ENCODE peak calls at places on chromosomes 3 and 15, in six cellular contexts. E is tibial nerve, W is hepatocyte, X is cardiac muscle cell, A is psoas muscle, C is H9. Y is an unnamed sample. For H3K27me3, the result is how much of the 10 kb centered on the place peaks cover.

GRCh38 chr15:62087671-62088360 is 21.0 kb downstream of the C2CD4A start:
- DNase-seq in E (no peak), W (peak), X (peak), A (no peak), C (no peak), Y (no peak)

GRCh38 chr3:195162033-195162669 is 108.8 kb downstream of the XXYLT1 start:
- DNase-seq in E (no peak), W (no peak), X (no peak), A (no peak), C (no peak), Y (no peak)

GRCh38 chr3:20023663-20024417 is 11.8 kb upstream of the PP2D1 start:
- DNase-seq in E (no peak), W (peak), X (peak), A (no peak), C (no peak), Y (no peak)

GRCh38 chr3:24264748-24265158 is 229.9 kb downstream of the THRB start:
- DNase-seq in E (no peak), W (peak), X (peak), A (no peak), C (no peak), Y (no peak)

GRCh38 chr3:128487813-128488635 is 5.0 kb downstream of the GATA2 start:
- DNase-seq in E (peak), W (peak), X (peak), A (peak), C (peak), Y (no peak)

GRCh38 chr15:28096720-28097431 is 2.2 kb downstream of the OCA2 start:
- DNase-seq in E (no peak), W (peak), X (no peak), A (no peak), C (peak), Y (no peak)

GRCh38 chr15:63597033-63597790 is at the start of gene FBXL22:
- DNase-seq in E (no peak), W (peak), X (peak), A (no peak), C (peak), Y (no peak)

GRCh38 chr3:81496407-81497104 is 264.9 kb downstream of the GBE1 start:
- DNase-seq in E (no peak), W (no peak), X (no peak), A (no peak), C (no peak), Y (no peak)

GRCh38 chr3:78659386-78659987 is 1108.3 kb downstream of the ROBO1 start:
- DNase-seq in E (peak), W (peak), X (peak), A (no peak), C (no peak), Y (no peak)

GRCh38 chr15:78620021-78620838 is 566 bp downstream of the CHRNA3 start:
- DNase-seq in E (no peak), W (peak), X (peak), A (no peak), C (peak), Y (no peak)

GRCh38 chr3:54374214-54374855 is 252.0 kb downstream of the CACNA2D3 start:
- DNase-seq in E (no peak), W (peak), X (peak), A (no peak), C (peak), Y (no peak)

GRCh38 chr15:85929786-85930185 is 135.1 kb upstream of the KLHL25 start:
- DNase-seq in E (no peak), W (no peak), X (no peak), A (no peak), C (no peak), Y (no peak)

GRCh38 chr15:32677238-32677750 is 35.8 kb downstream of the SCG5 start:
- DNase-seq in E (peak), W (peak), X (no peak), A (no peak), C (no peak), Y (no peak)

GRCh38 chr3:35498506-35499210 is 140.7 kb upstream of the ARPP21 start:
- DNase-seq in E (no peak), W (peak), X (peak), A (no peak), C (no peak), Y (no peak)

GRCh38 chr3:189902230-189903186 is 218.2 kb downstream of the P3H2 start:
- DNase-seq in E (no peak), W (no peak), X (no peak), A (no peak), C (no peak), Y (no peak)

GRCh38 chr15:65460948-65461347 is 38.2 kb upstream of the IGDCC4 start:
- DNase-seq in E (no peak), W (no peak), X (peak), A (no peak), C (no peak), Y (no peak)

GRCh38 chr3:21551019-21551418 is 200.0 kb downstream of the ZNF385D start:
- DNase-seq in E (no peak), W (peak), X (peak), A (no peak), C (no peak), Y (no peak)

GRCh38 chr3:43289401-43289800 is 3.1 kb downstream of the SNRK start:
- DNase-seq in E (no peak), W (no peak), X (no peak), A (no peak), C (no peak), Y (no peak)

GRCh38 chr3:128849776-128850542 is 29.5 kb upstream of the ACAD9 start:
- DNase-seq in E (no peak), W (no peak), X (peak), A (no peak), C (no peak), Y (no peak)

GRCh38 chr3:165518346-165518745 is 318.9 kb downstream of the BCHE start:
- DNase-seq in E (no peak), W (no peak), X (no peak), A (no peak), C (no peak), Y (no peak)

GRCh38 chr15:64928626-64929220 is 17.0 kb downstream of the ANKDD1A start:
- DNase-seq in E (no peak), W (no peak), X (no peak), A (no peak), C (no peak), Y (no peak)

GRCh38 chr3:50195501-50196252 is 4.3 kb downstream of the GNAT1 start:
- DNase-seq in E (no peak), W (peak), X (no peak), A (no peak), C (peak), Y (no peak)

GRCh38 chr3:28210968-28211713 is 30.3 kb upstream of the CMC1 start:
- DNase-seq in E (no peak), W (no peak), X (no peak), A (no peak), C (no peak), Y (no peak)

GRCh38 chr3:133992385-133992784 is 37.3 kb downstream of the SLCO2A1 start:
- DNase-seq in E (no peak), W (peak), X (peak), A (no peak), C (peak), Y (no peak)

GRCh38 chr3:133991209-133991608 is 38.5 kb downstream of the SLCO2A1 start:
- DNase-seq in E (no peak), W (no peak), X (no peak), A (no peak), C (no peak), Y (no peak)

GRCh38 chr3:133989931-133990702 is 39.6 kb downstream of the SLCO2A1 start:
- DNase-seq in E (no peak), W (no peak), X (no peak), A (no peak), C (no peak), Y (no peak)

GRCh38 chr3:133992951-133993595 is 36.7 kb downstream of the SLCO2A1 start:
- DNase-seq in E (no peak), W (no peak), X (no peak), A (no peak), C (peak), Y (no peak)

DNA sequence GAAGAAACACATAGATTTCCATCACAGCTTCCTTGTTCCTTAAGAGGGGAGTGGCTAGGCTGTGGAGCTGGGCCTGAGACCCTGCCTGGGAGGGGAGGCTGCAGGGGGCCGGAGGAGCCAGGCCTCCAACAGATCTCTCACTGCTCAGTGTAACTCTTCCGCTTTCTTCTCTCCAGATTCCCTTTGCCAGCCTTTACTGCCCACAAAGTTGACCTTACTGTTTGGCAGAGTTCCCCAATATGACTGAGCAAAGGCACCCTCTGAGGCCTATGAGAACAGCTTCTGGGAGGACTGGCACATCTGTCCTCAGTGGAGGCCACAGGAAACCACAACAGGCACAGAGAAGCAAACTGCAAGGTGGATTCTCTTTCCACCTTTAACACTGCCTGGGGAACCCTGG is 38.1 kb downstream of the SLCO2A1 start:
- DNase-seq in E (no peak), W (no peak), X (peak), A (no peak), C (peak), Y (no peak)
- H3K27ac ChIP-seq in E (peak), W (no peak), X (no peak), A (no peak), C (no peak), Y (no peak)

GRCh38 chr3:135757421-135757820 is 208.1 kb upstream of the PPP2R3A start:
- DNase-seq in E (no peak), W (no peak), X (no peak), A (no peak), C (no peak), Y (no peak)
- H3K27me3 ChIP-seq in E (under half), W (under half), X (under half), A (under half), C (under half), Y (under half)

GRCh38 chr15:50138391-50138790 is 19.4 kb upstream of the ATP8B4 start:
- DNase-seq in E (no peak), W (no peak), X (peak), A (no peak), C (no peak), Y (no peak)

GRCh38 chr15:50140097-50140496 is 21.1 kb upstream of the ATP8B4 start:
- DNase-seq in E (no peak), W (no peak), X (peak), A (no peak), C (no peak), Y (no peak)

GRCh38 chr15:50135123-50135541 is 16.1 kb upstream of the ATP8B4 start:
- DNase-seq in E (no peak), W (no peak), X (no peak), A (no peak), C (no peak), Y (no peak)

GRCh38 chr15:50137330-50137761 is 18.3 kb upstream of the ATP8B4 start:
- DNase-seq in E (no peak), W (no peak), X (peak), A (no peak), C (no peak), Y (no peak)

GRCh38 chr15:50137893-50138292 is 18.9 kb upstream of the ATP8B4 start:
- DNase-seq in E (no peak), W (no peak), X (no peak), A (no peak), C (no peak), Y (no peak)
- TF ChIP-seq CTCF in E (no peak), W (no peak), X (no peak), A (no peak), C (no peak), Y (no peak)

DNA sequence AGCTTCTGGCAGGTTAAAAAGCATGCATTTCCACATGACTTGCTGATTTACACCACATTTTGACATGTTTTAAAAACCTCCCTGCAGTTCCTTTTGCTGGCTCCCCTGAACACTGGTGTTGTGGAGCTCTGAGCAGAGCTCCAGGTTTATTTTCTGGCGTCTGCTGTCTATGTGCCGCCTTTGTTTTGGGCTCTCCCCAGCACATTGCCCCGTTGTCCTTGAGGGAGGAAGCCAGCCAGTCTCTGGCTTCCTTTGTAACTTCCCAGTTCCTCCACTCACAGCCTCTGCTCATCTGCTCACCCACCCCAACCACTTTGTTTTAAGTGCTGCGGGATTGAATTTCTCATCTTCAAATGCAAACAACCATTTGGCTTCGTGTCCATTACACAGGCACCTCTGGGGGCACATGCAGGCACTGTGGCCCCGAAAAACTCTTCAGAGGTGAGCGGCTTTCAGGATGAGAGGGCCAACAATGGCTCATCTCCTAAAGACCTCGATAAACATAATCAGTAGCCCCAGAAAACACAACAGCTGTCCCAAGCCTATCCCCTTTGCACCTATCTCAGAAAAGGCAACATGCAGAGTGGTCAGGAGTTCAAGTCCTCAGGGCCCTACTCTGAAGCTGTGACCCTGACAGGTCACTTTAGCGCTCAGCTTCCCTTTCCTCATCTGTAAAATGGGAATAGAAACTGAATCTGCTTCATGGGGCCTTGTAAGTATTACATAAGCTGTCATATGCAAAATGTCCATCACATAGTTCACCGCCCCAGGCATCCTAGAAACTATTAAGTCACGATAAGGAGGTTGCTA is 1.4 kb upstream of the MEF2A start:
- DNase-seq in E (peak), W (peak), X (peak), A (no peak), C (peak), Y (no peak)
- H3K27ac ChIP-seq in E (peak), W (peak), X (peak), A (peak), C (no peak), Y (no peak)

GRCh38 chr3:185067173-185067572 is 85.7 kb downstream of the C3orf70 start:
- DNase-seq in E (no peak), W (no peak), X (no peak), A (no peak), C (no peak), Y (no peak)
- H3K27me3 ChIP-seq in E (under half), W (under half), X (under half), A (under half), C (under half), Y (under half)

GRCh38 chr15:39075756-39076341 is 505.0 kb upstream of the THBS1 start:
- DNase-seq in E (no peak), W (no peak), X (no peak), A (no peak), C (no peak), Y (no peak)

GRCh38 chr15:39075311-39075710 is 505.6 kb upstream of the THBS1 start:
- DNase-seq in E (peak), W (no peak), X (peak), A (no peak), C (no peak), Y (no peak)

GRCh38 chr15:39079296-39079834 is 501.5 kb upstream of the THBS1 start:
- DNase-seq in E (no peak), W (peak), X (peak), A (no peak), C (no peak), Y (no peak)

GRCh38 chr15:39077998-39078397 is 502.9 kb upstream of the THBS1 start:
- DNase-seq in E (no peak), W (no peak), X (peak), A (no peak), C (no peak), Y (no peak)

GRCh38 chr15:39074341-39074740 is 506.5 kb upstream of the THBS1 start:
- DNase-seq in E (no peak), W (no peak), X (no peak), A (no peak), C (no peak), Y (no peak)
- TF ChIP-seq CTCF in E (no peak), W (no peak), X (no peak), A (no peak), C (no peak), Y (no peak)

GRCh38 chr3:114745322-114746240 is 401.5 kb downstream of the ZBTB20 start:
- DNase-seq in E (peak), W (peak), X (peak), A (no peak), C (no peak), Y (no peak)

GRCh38 chr3:114743746-114744145 is 403.3 kb downstream of the ZBTB20 start:
- DNase-seq in E (no peak), W (no peak), X (no peak), A (no peak), C (no peak), Y (no peak)

GRCh38 chr3:114741066-114741465 is 406.0 kb downstream of the ZBTB20 start:
- DNase-seq in E (no peak), W (no peak), X (no peak), A (no peak), C (no peak), Y (no peak)

DNA sequence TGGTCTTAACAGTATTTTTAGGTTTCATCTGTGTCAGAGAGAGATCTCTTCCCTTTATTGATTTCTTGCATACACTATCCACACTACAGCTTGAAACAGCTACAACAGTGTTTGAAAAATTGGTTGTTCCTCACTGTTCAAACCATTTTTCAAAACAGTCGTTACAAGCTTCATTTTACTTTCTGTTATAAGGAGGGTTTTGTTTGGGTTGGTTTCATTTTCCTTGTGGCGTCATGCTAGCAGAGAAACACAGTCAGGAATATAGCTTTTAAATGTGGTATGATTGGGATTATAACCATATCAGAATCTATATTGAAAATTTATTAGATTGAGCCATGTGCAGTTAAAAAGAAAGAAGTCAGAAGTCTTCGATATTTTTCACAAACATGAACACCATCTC is 400.6 kb downstream of the ZBTB20 start:
- DNase-seq in E (no peak), W (no peak), X (no peak), A (no peak), C (no peak), Y (no peak)
- H3K27ac ChIP-seq in E (peak), W (peak), X (no peak), A (peak), C (no peak), Y (no peak)

DNA sequence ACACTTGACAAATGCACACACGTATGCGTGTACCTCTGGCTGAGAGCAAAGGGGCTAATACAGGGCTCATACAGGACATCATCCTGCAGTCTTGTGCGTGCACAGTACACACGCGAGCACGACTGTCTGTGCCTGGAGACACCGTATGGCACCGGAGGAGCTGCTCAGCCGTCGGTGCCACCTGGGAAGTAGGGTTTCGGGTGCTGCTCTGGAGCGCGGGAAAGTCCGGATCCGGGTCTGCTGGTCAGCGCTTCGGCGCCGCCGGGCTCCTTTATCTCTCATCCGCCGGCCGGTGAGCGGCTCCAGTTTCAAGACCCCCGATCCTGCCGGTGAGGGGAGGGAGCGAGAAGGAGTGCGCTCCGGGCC is 9.3 kb downstream of the FOXL2 start:
- DNase-seq in E (no peak), W (no peak), X (no peak), A (no peak), C (no peak), Y (no peak)
- H3K27me3 ChIP-seq in E (under half), W (half or more), X (half or more), A (half or more), C (half or more), Y (under half)

Y was measured in CD8-positive, alpha-beta T cell.